ENCODE peak calls at places on chromosome 13, in ten cellular contexts. X is body of pancreas; A is activated naive CD4-positive, alpha-beta T cell; C is bronchial epithelial cell; Q is lower leg skin; O is hypothalamus; S is stimulated activated CD4-positive, alpha-beta T cell treated with anti-CD3 and anti-CD28 coated beads, Interleukin-2, amount 100 ng/mL, for 48 hours; L is effector memory CD4-positive, alpha-beta T cell; H is psoas muscle; Y is C1 segment of cervical spinal cord. D is an unnamed sample.

GRCh38 chr13:98105929-98106336 is 37.0 kb upstream of the FARP1 start:
- DNase-seq in X (no peak), A (no peak), C (no peak), Q (peak), O (no peak), S (no peak), L (no peak), H (no peak), Y (no peak), D (peak)

GRCh38 chr13:106466691-106467405 is 68.6 kb downstream of the EFNB2 start:
- DNase-seq in X (no peak), A (no peak), C (no peak), Q (no peak), O (no peak), S (no peak), L (no peak), H (no peak), Y (no peak), D (peak)

GRCh38 chr13:42078113-42078769 is 29.8 kb downstream of the DGKH start:
- DNase-seq in X (peak), A (no peak), C (no peak), Q (no peak), O (peak), S (no peak), L (no peak), H (no peak), Y (no peak), D (peak)

GRCh38 chr13:75251188-75251587 is 230.8 kb downstream of the TBC1D4 start:
- DNase-seq in X (no peak), A (no peak), C (no peak), Q (no peak), O (no peak), S (no peak), L (no peak), H (no peak), Y (no peak), D (no peak)

GRCh38 chr13:35179494-35179893 is 237.4 kb downstream of the NBEA start:
- DNase-seq in X (no peak), A (no peak), C (no peak), Q (no peak), O (no peak), S (no peak), L (no peak), H (no peak), Y (no peak), D (no peak)

GRCh38 chr13:80447747-80448146 is 106.8 kb upstream of the SPRY2 start:
- DNase-seq in X (no peak), A (no peak), C (no peak), Q (no peak), O (no peak), S (no peak), L (no peak), H (no peak), Y (no peak), D (no peak)

GRCh38 chr13:30900952-30901749 is 4.9 kb upstream of the MEDAG start:
- DNase-seq in X (no peak), A (no peak), C (no peak), Q (no peak), O (no peak), S (no peak), L (no peak), H (no peak), Y (no peak), D (no peak)

GRCh38 chr13:104872153-104872552 is 1663.3 kb downstream of the EFNB2 start:
- DNase-seq in X (no peak), A (no peak), C (no peak), Q (no peak), O (no peak), S (no peak), L (no peak), H (no peak), Y (no peak), D (no peak)